ENCODE peak calls at places on chromosome 9, in eight cellular contexts. L, E, W, H, N, C, R and P are unnamed samples.

GRCh38 chr9:133945977-133946753 is 46.0 kb downstream of the VAV2 start:
- DNase-seq in H (no peak), L (no peak), W (no peak), N (no peak), R (no peak), E (peak), C (no peak), P (no peak)

GRCh38 chr9:90942555-90942954 is 140.9 kb downstream of the SYK start:
- DNase-seq in R (no peak), L (no peak), N (no peak), W (no peak), E (no peak), C (no peak), H (no peak), P (no peak)

GRCh38 chr9:26369096-26369495 is 523.5 kb downstream of the CAAP1 start:
- DNase-seq in W (no peak), R (peak), N (no peak), C (no peak), L (no peak), H (peak), E (no peak), P (no peak)

GRCh38 chr9:111483419-111483861 is 743 bp downstream of the ECPAS start:
- DNase-seq in L (peak), C (peak), H (no peak), N (peak), R (peak), W (peak), E (peak), P (no peak)

GRCh38 chr9:18863821-18864220 is 169.2 kb downstream of the SAXO1 start:
- DNase-seq in N (no peak), R (no peak), E (no peak), W (no peak), L (no peak), H (peak), C (no peak), P (no peak)

GRCh38 chr9:92439921-92440750 is 15.9 kb upstream of the OMD start:
- DNase-seq in W (no peak), L (no peak), C (no peak), E (no peak), H (peak), N (no peak), R (peak), P (peak)

GRCh38 chr9:87194471-87194870 is 247.2 kb upstream of the GAS1 start:
- DNase-seq in C (no peak), H (peak), W (no peak), L (no peak), N (no peak), R (peak), E (no peak), P (peak)

GRCh38 chr9:129081388-129081889 is 528 bp downstream of the DOLPP1 start:
- DNase-seq in R (no peak), E (peak), H (no peak), N (no peak), W (no peak), L (peak), C (no peak), P (peak)

GRCh38 chr9:6870650-6871477 is 113.1 kb downstream of the KDM4C start:
- DNase-seq in R (no peak), W (no peak), C (no peak), H (no peak), E (no peak), N (no peak), L (no peak), P (no peak)

GRCh38 chr9:86944974-86945867 is 2.1 kb downstream of the GAS1 start:
- DNase-seq in W (no peak), C (no peak), N (no peak), R (peak), E (no peak), H (peak), L (peak), P (no peak)

GRCh38 chr9:123511326-123511974 is 155.5 kb downstream of the CRB2 start:
- DNase-seq in E (no peak), R (no peak), W (no peak), C (no peak), L (no peak), H (no peak), N (no peak), P (no peak)

GRCh38 chr9:92706218-92706940 is 36.4 kb upstream of the IPPK start:
- DNase-seq in H (peak), N (no peak), C (no peak), R (no peak), W (peak), E (no peak), L (peak), P (no peak)

GRCh38 chr9:80775515-80775914 is 913.8 kb downstream of the TLE1 start:
- DNase-seq in W (no peak), H (no peak), R (no peak), E (no peak), C (no peak), N (no peak), L (no peak), P (peak)

GRCh38 chr9:33172735-33173238 is 5.7 kb upstream of the B4GALT1 start:
- DNase-seq in R (no peak), E (no peak), W (no peak), N (no peak), H (no peak), L (no peak), C (no peak), P (no peak)

GRCh38 chr9:108727580-108728056 is 128.2 kb downstream of the ACTL7B start:
- DNase-seq in H (peak), C (no peak), R (peak), W (no peak), E (no peak), L (no peak), N (no peak), P (no peak)

GRCh38 chr9:13990994-13991393 is 322.9 kb downstream of the NFIB start:
- DNase-seq in N (no peak), C (no peak), E (no peak), L (no peak), H (no peak), R (no peak), W (no peak), P (no peak)
- H3K4me3 ChIP-seq in N (no peak), C (no peak), E (no peak), L (no peak), H (no peak), R (no peak), W (no peak), P (no peak)

GRCh38 chr9:130239741-130240241 is 25.8 kb upstream of the HMCN2 start:
- DNase-seq in H (no peak), W (peak), E (no peak), L (peak), N (no peak), C (no peak), R (no peak), P (peak)
- H3K4me3 ChIP-seq in H (no peak), W (peak), E (no peak), L (no peak), N (no peak), C (no peak), R (no peak), P (no peak)

GRCh38 chr9:95313010-95313498 is 4.5 kb downstream of the FANCC start:
- DNase-seq in W (no peak), C (no peak), H (peak), L (peak), N (no peak), E (peak), R (peak), P (peak)
- H3K4me3 ChIP-seq in W (no peak), C (no peak), H (peak), L (no peak), N (no peak), E (peak), R (peak), P (peak)

DNA sequence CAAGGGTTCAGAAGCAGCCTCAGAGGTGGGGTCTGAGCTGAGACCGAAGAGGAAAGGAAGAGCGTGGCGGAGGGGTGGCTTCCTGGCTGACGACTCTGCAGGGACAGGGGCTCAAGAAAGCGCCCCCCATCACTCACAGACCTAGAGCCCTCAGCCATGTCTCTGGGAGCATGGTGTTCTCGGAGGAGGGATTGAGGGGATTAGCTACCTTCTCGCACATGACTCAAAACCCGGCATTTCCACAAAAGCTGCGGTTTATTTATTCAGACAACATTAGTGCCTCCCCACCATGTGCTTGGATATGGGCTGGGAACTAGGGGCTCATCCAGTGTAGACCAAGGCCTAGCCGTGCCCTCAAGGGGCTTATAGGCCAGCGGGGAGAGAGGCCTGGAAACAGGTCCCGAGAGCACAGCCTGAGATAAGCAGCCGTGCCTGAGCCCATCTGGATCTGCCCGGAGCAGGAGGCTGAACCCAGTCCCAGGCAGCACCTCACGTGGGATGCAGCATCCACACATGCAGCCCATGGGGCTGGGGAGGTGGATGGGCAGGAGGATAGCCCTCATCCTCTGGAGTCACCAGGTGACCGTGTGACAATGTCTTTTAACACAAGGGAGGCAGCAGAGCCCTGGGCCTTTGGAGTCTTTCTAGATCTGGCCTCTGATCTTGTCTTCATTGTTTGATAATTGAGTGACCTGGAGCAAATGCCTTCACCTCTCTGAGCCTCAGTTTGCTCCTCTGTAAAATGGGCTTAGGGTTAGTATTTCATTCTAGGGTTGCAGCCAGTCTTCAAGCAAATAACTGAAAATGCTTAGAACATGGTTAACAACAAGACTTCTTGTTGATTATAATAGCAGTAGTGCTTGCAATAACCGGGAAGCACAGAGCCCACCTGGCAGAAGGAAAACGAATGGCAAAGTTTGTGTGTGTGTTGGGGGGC is 878 bp upstream of the HMCN2 start:
- DNase-seq in E (no peak), W (no peak), R (no peak), C (no peak), H (no peak), N (no peak), L (no peak), P (no peak)
- H3K4me3 ChIP-seq in E (no peak), W (no peak), R (no peak), C (no peak), H (no peak), N (no peak), L (peak), P (no peak)

GRCh38 chr9:135085830-135086546 is 1.5 kb upstream of the OLFM1 start:
- DNase-seq in L (peak), W (no peak), N (no peak), R (peak), C (no peak), E (peak), H (peak), P (peak)
- H3K4me3 ChIP-seq in L (peak), W (no peak), N (no peak), R (no peak), C (no peak), E (peak), H (peak), P (peak)

GRCh38 chr9:83637389-83637788 is 14.4 kb downstream of the IDNK start:
- DNase-seq in H (no peak), E (no peak), R (no peak), C (no peak), L (no peak), W (no peak), N (no peak), P (no peak)
- H3K4me3 ChIP-seq in H (no peak), E (no peak), R (no peak), C (no peak), L (no peak), W (no peak), N (no peak), P (no peak)

GRCh38 chr9:127847155-127847463 is 7.3 kb downstream of the ENG start:
- DNase-seq in C (no peak), W (no peak), R (no peak), E (no peak), N (no peak), H (peak), L (no peak), P (no peak)
- H3K4me3 ChIP-seq in C (no peak), W (no peak), R (no peak), E (peak), N (no peak), H (no peak), L (no peak), P (no peak)

GRCh38 chr9:37295178-37295577 is 127.3 kb upstream of the GRHPR start:
- DNase-seq in W (no peak), N (no peak), C (no peak), L (no peak), H (no peak), R (no peak), E (no peak), P (no peak)

GRCh38 chr9:37293664-37294524 is 128.6 kb upstream of the GRHPR start:
- DNase-seq in C (no peak), W (no peak), H (peak), R (no peak), N (no peak), L (no peak), E (no peak), P (no peak)

GRCh38 chr9:37292896-37293295 is 129.6 kb upstream of the GRHPR start:
- DNase-seq in E (no peak), W (no peak), C (no peak), N (no peak), L (no peak), H (no peak), R (no peak), P (no peak)

GRCh38 chr9:37297592-37297991 is 124.9 kb upstream of the GRHPR start:
- DNase-seq in C (no peak), L (no peak), R (no peak), N (no peak), W (no peak), H (no peak), E (no peak), P (no peak)

DNA sequence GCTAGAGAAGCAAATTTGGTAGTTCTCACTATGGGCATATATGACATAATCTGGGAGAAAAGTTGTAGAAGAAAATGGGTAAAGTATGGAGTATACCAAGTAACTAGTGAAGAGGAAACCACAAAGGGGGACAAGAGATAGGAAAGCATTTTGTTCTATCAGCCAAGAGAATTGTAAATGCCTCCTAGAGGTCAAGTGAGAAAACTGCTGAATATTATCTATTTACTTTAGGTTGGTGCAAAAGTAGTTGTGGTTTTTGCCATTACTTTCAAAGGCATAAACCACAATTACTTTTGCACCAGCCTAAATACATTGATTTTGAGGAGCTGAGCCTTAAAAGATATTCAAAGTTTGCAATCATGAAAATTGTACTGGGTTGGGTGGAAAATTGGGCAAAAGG is 126.7 kb upstream of the GRHPR start:
- DNase-seq in H (no peak), C (no peak), R (no peak), L (peak), N (no peak), E (no peak), W (no peak), P (no peak)
- H3K4me3 ChIP-seq in H (no peak), C (no peak), R (no peak), L (no peak), N (no peak), E (no peak), W (no peak), P (no peak)

GRCh38 chr9:84667571-84668203 is 1.8 kb upstream of the NTRK2 start:
- DNase-seq in E (no peak), C (no peak), H (no peak), L (peak), N (no peak), W (no peak), R (peak), P (no peak)
- H3K4me3 ChIP-seq in E (peak), C (no peak), H (no peak), L (peak), N (no peak), W (no peak), R (peak), P (peak)